ENCODE peak calls at places on chromosomes 5 and 9, in nine cellular contexts. F, O, V, E, S, U, I, R and Y are unnamed samples.

GRCh38 chr5:177077335-177077734 is 9.4 kb upstream of the FGFR4 start:
- DNase-seq in R (no peak), U (no peak), S (no peak), V (no peak), I (no peak), F (no peak), O (no peak), E (no peak), Y (no peak)

GRCh38 chr9:117084221-117084620 is 330.6 kb downstream of the ASTN2 start:
- DNase-seq in E (no peak), F (no peak), O (no peak), S (no peak), R (no peak), I (no peak), U (no peak), V (no peak), Y (no peak)

GRCh38 chr5:87899109-87900100 is 369.2 kb downstream of the TMEM161B start:
- DNase-seq in O (peak; percentile 2), S (peak; percentile 29), U (no peak), I (no peak), R (no peak), E (no peak), F (no peak), V (peak; percentile 88), Y (peak; percentile 14)

GRCh38 chr5:68849906-68850305 is 243.9 kb upstream of the SLC30A5 start:
- DNase-seq in R (no peak), U (no peak), F (no peak), I (no peak), O (no peak), V (peak; percentile 14), E (no peak), S (no peak), Y (no peak)

GRCh38 chr9:128034821-128035764 is 32.0 kb downstream of the NAIF1 start:
- DNase-seq in O (peak; percentile 80), F (peak; percentile 72), R (peak; percentile 89), V (peak; percentile 85), I (peak; percentile 89), S (peak; percentile 54), E (peak; percentile 78), U (peak; percentile 94), Y (peak; percentile 27)

GRCh38 chr9:115524467-115525059 is 406.6 kb upstream of the TNC start:
- DNase-seq in O (peak; percentile 64), F (no peak), R (peak; percentile 84), E (no peak), V (peak; percentile 75), I (peak; percentile 38), S (no peak), U (peak; percentile 29), Y (peak; percentile 5)

GRCh38 chr5:4480528-4481404 is 659.4 kb upstream of the ADAMTS16 start:
- DNase-seq in V (no peak), I (no peak), F (no peak), U (no peak), O (no peak), E (no peak), S (no peak), R (no peak), Y (no peak)

GRCh38 chr5:181205735-181206401 is 872 bp upstream of the TRIM7 start:
- DNase-seq in I (no peak), U (no peak), F (no peak), O (no peak), E (no peak), R (peak; percentile 61), V (peak; percentile 66), S (no peak), Y (no peak)

GRCh38 chr9:2608276-2608675 is 13.3 kb upstream of the VLDLR start:
- DNase-seq in O (no peak), F (no peak), V (no peak), S (no peak), I (no peak), U (no peak), R (no peak), E (no peak), Y (no peak)

GRCh38 chr5:52356311-52356918 is 431.3 kb upstream of the ITGA1 start:
- DNase-seq in V (peak; percentile 40), R (peak; percentile 7), O (peak; percentile 12), F (no peak), I (no peak), E (no peak), U (no peak), S (no peak), Y (no peak)

GRCh38 chr9:14062449-14063187 is 251.3 kb downstream of the NFIB start:
- DNase-seq in E (no peak), R (peak; percentile 88), U (no peak), I (no peak), V (no peak), O (no peak), S (no peak), F (no peak), Y (peak; percentile 68)

GRCh38 chr5:177553671-177554429 is 513 bp downstream of the FAM193B start:
- DNase-seq in O (peak; percentile 52), U (no peak), E (peak; percentile 83), S (peak; percentile 40), V (peak; percentile 49), R (peak; percentile 12), I (peak; percentile 58), F (peak; percentile 45), Y (peak; percentile 51)

GRCh38 chr5:54518146-54519082 is 855 bp downstream of the SNX18 start:
- DNase-seq in O (peak; percentile 70), R (peak; percentile 56), F (peak; percentile 53), I (peak; percentile 28), U (no peak), S (peak; percentile 69), V (peak; percentile 80), E (peak; percentile 86), Y (peak; percentile 48)

GRCh38 chr5:54520438-54520846 is 2.9 kb downstream of the SNX18 start:
- DNase-seq in O (no peak), E (no peak), I (no peak), V (no peak), S (no peak), U (no peak), F (no peak), R (peak; percentile 58), Y (peak; percentile 51)

GRCh38 chr5:54520940-54521339 is 3.4 kb downstream of the SNX18 start:
- DNase-seq in U (no peak), R (peak; percentile 58), E (no peak), F (no peak), I (no peak), O (no peak), S (no peak), V (no peak), Y (no peak)

GRCh38 chr5:54517512-54518145 is at the start of gene SNX18:
- DNase-seq in O (peak; percentile 95), I (peak; percentile 71), U (peak; percentile 57), S (peak; percentile 92), R (peak; percentile 97), V (peak; percentile 98), E (peak; percentile 96), F (peak; percentile 91), Y (peak; percentile 93)

DNA sequence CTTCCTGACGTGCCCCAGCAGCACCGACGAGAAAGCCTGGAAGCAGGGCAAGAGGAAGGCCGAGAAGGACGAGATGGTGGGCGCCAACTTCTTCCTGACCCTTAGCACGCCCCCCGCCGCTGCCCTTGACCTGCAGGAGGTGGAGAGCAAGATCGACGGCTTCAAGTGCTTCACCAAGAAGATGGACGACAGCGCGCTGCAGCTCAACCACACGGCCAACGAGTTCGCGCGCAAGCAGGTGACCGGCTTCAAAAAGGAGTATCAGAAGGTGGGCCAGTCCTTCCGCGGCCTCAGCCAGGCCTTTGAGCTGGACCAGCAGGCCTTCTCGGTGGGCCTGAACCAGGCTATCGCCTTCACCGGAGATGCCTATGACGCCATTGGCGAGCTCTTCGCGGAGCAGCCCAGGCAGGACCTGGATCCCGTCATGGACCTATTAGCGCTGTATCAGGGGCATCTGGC is 1.6 kb downstream of the SNX18 start:
- DNase-seq in F (no peak), V (no peak), I (no peak), R (no peak), U (no peak), S (no peak), E (no peak), O (no peak), Y (peak; percentile 20)
- H3K4me3 ChIP-seq in F (peak overlapping the region; percentile 99), V (peak overlapping the region; percentile 88), I (no peak overlapping the region), R (peak overlapping the region; percentile 86), U (no peak overlapping the region), S (peak overlapping the region; percentile 100), E (peak overlapping the region; percentile 96), O (no peak overlapping the region), Y (peak overlapping the region; percentile 77)

GRCh38 chr5:131994533-131995226 is 16.8 kb downstream of the ACSL6 start:
- DNase-seq in I (no peak), R (no peak), F (no peak), V (peak; percentile 38), O (peak; percentile 17), U (no peak), S (no peak), E (peak; percentile 25), Y (no peak)
- H3K9me3 ChIP-seq in I (no peaks in the 10 kb centered on the region), R (no peaks in the 10 kb centered on the region), F (no peaks in the 10 kb centered on the region), V (no peaks in the 10 kb centered on the region), O (no peaks in the 10 kb centered on the region), U (no peaks in the 10 kb centered on the region), S (no peaks in the 10 kb centered on the region), E (no peaks in the 10 kb centered on the region), Y (no peaks in the 10 kb centered on the region)

GRCh38 chr9:114098021-114098659 is 952 bp downstream of the KIF12 start:
- DNase-seq in F (peak; percentile 63), O (peak; percentile 84), V (peak; percentile 80), R (no peak), E (peak; percentile 80), I (peak; percentile 44), U (no peak), S (no peak), Y (peak; percentile 26)
- H3K4me3 ChIP-seq in F (peak overlapping the region; percentile 48), O (peak overlapping the region; percentile 55), V (peak overlapping the region; percentile 63), R (peak overlapping the region; percentile 38), E (peak overlapping the region; percentile 48), I (peak overlapping the region; percentile 84), U (peak overlapping the region; percentile 62), S (peak overlapping the region; percentile 67), Y (peak overlapping the region; percentile 16)

GRCh38 chr5:73337586-73337985 is 111.0 kb downstream of the FOXD1 start:
- DNase-seq in S (no peak), O (no peak), U (no peak), V (no peak), I (no peak), F (no peak), R (no peak), E (no peak), Y (no peak)

GRCh38 chr5:73336366-73336765 is 112.2 kb downstream of the FOXD1 start:
- DNase-seq in O (no peak), S (no peak), R (no peak), F (no peak), I (no peak), U (no peak), E (no peak), V (no peak), Y (no peak)

GRCh38 chr5:73338201-73339126 is 110.1 kb downstream of the FOXD1 start:
- DNase-seq in E (no peak), F (peak; percentile 12), U (no peak), R (peak; percentile 9), V (no peak), S (no peak), I (no peak), O (no peak), Y (peak; percentile 34)

GRCh38 chr5:73339711-73340110 is 108.9 kb downstream of the FOXD1 start:
- DNase-seq in E (no peak), U (no peak), R (no peak), I (no peak), O (no peak), S (no peak), F (no peak), V (no peak), Y (no peak)

DNA sequence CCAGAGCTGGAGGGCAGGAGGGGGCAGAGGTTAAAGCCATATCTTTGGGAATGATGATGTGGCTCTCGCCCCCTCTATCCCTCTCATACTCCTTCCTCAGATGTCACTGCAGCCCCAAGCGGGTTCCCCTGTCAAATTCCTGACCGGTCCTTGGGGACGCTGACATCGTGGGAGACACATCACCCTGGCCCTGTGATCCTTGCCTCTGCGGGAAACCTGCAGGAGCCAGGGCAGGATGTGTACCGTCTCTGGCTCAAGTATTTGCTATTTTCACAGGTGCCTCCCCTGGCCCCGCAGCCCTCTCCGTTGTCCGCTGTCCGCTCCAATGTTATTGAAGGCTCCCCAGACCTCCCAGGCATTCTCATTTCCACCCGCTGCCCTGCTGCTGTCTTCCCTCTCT is 109.4 kb downstream of the FOXD1 start:
- DNase-seq in V (no peak), F (no peak), O (no peak), U (no peak), E (no peak), R (no peak), I (no peak), S (no peak), Y (no peak)
- H3K9me3 ChIP-seq in V (no peaks in the 10 kb centered on the region), F (no peaks in the 10 kb centered on the region), O (no peaks in the 10 kb centered on the region), U (no peaks in the 10 kb centered on the region), E (no peaks in the 10 kb centered on the region), R (no peaks in the 10 kb centered on the region), I (no peaks in the 10 kb centered on the region), S (peaks cover 4% of the 10 kb centered on the region), Y (no peaks in the 10 kb centered on the region)